ENCODE peak calls at places on chromosomes 12 and 14, in seven cellular contexts. G is mammary epithelial cell, J is GM06990, Q is BE2C, I is GM13977, D is fibroblast of mammary gland, V is fibroblast of lung. F is an unnamed sample.

GRCh38 chr14:88032373-88032772 is 27.4 kb downstream of the GPR65 start:
- DNase-seq in G (no peak), J (no peak), Q (no peak), I (no peak), D (no peak), V (no peak), F (no peak)

GRCh38 chr14:56666716-56667115 is 87.1 kb downstream of the TMEM260 start:
- DNase-seq in G (peak), J (no peak), Q (no peak), I (no peak), D (peak), V (peak), F (peak)

GRCh38 chr12:123034022-123034541 is 53.6 kb downstream of the ARL6IP4 start:
- DNase-seq in G (no peak), J (no peak), Q (no peak), I (no peak), D (no peak), V (no peak), F (no peak)

GRCh38 chr12:92049403-92049802 is 96.2 kb downstream of the BTG1 start:
- DNase-seq in G (no peak), J (peak), Q (no peak), I (no peak), D (no peak), V (no peak), F (no peak)

GRCh38 chr12:131928080-131928764 is 854 bp upstream of the PUS1 start:
- DNase-seq in G (no peak), J (no peak), Q (no peak), I (no peak), D (peak), V (peak), F (no peak)

GRCh38 chr12:129772463-129773169 is 131.2 kb downstream of the TMEM132D start:
- DNase-seq in G (no peak), J (no peak), Q (no peak), I (no peak), D (no peak), V (no peak), F (peak)

GRCh38 chr12:88951177-88951576 is 370.9 kb upstream of the KITLG start:
- DNase-seq in G (no peak), J (no peak), Q (no peak), I (no peak), D (no peak), V (no peak), F (no peak)

GRCh38 chr14:90687680-90688079 is 128.6 kb downstream of the TTC7B start:
- DNase-seq in G (no peak), J (no peak), Q (no peak), I (no peak), D (no peak), V (no peak), F (no peak)

GRCh38 chr12:1056390-1056789 is 65.4 kb downstream of the ERC1 start:
- DNase-seq in G (no peak), J (no peak), Q (no peak), I (no peak), D (no peak), V (no peak), F (no peak)

GRCh38 chr12:57011438-57012424 is 4.6 kb downstream of the TAC3 start:
- DNase-seq in G (no peak), J (no peak), Q (no peak), I (no peak), D (no peak), V (no peak), F (no peak)

GRCh38 chr12:129605666-129606065 is 298.2 kb downstream of the TMEM132D start:
- DNase-seq in G (no peak), J (no peak), Q (no peak), I (no peak), D (no peak), V (no peak), F (peak)

GRCh38 chr12:104609083-104609844 is 152.5 kb downstream of the CHST11 start:
- DNase-seq in G (no peak), J (no peak), Q (no peak), I (no peak), D (no peak), V (no peak), F (no peak)

GRCh38 chr12:113461666-113462065 is 10.0 kb downstream of the LHX5 start:
- DNase-seq in G (no peak), J (no peak), Q (no peak), I (no peak), D (peak), V (peak), F (peak)
- TF ChIP-seq CTCF in G (peak), J (peak), Q (peak), I (peak), D (peak), V (peak), F (peak)

GRCh38 chr14:36939265-36939664 is 233.1 kb downstream of the SLC25A21 start:
- DNase-seq in G (no peak), J (no peak), Q (no peak), I (no peak), D (no peak), V (no peak), F (no peak)

GRCh38 chr14:36944307-36945010 is 227.9 kb downstream of the SLC25A21 start:
- DNase-seq in G (peak), J (no peak), Q (no peak), I (no peak), D (peak), V (peak), F (peak)

GRCh38 chr14:36940476-36940875 is 231.9 kb downstream of the SLC25A21 start:
- DNase-seq in G (no peak), J (no peak), Q (no peak), I (no peak), D (no peak), V (no peak), F (no peak)

GRCh38 chr14:36942522-36943245 is 229.7 kb downstream of the SLC25A21 start:
- DNase-seq in G (peak), J (no peak), Q (no peak), I (no peak), D (peak), V (peak), F (peak)

GRCh38 chr14:36941783-36942521 is 230.5 kb downstream of the SLC25A21 start:
- DNase-seq in G (peak), J (peak), Q (peak), I (peak), D (peak), V (peak), F (peak)
- TF ChIP-seq CTCF in G (peak), J (peak), Q (peak), I (peak), D (peak), V (peak), F (peak)

GRCh38 chr12:116011217-116011616 is 266.3 kb downstream of the MED13L start:
- DNase-seq in G (no peak), J (no peak), Q (no peak), I (no peak), D (no peak), V (no peak), F (no peak)

GRCh38 chr12:116019415-116019814 is 258.1 kb downstream of the MED13L start:
- DNase-seq in G (no peak), J (no peak), Q (no peak), I (no peak), D (no peak), V (no peak), F (no peak)

GRCh38 chr12:116018282-116018681 is 259.2 kb downstream of the MED13L start:
- DNase-seq in G (no peak), J (no peak), Q (no peak), I (no peak), D (no peak), V (peak), F (no peak)

GRCh38 chr12:116012757-116013156 is 264.7 kb downstream of the MED13L start:
- DNase-seq in G (no peak), J (no peak), Q (no peak), I (no peak), D (no peak), V (no peak), F (no peak)

GRCh38 chr12:116015525-116015924 is 262.0 kb downstream of the MED13L start:
- DNase-seq in G (peak), J (no peak), Q (no peak), I (peak), D (peak), V (peak), F (peak)
- TF ChIP-seq CTCF in G (peak), J (peak), Q (peak), I (peak), D (peak), V (peak), F (peak)

GRCh38 chr14:75409425-75410205 is 18.2 kb upstream of the JDP2 start:
- DNase-seq in G (no peak), J (no peak), Q (no peak), I (no peak), D (no peak), V (no peak), F (no peak)
- TF ChIP-seq CTCF in G (no peak), J (no peak), Q (no peak), I (no peak), D (no peak), V (no peak), F (no peak)

GRCh38 chr12:24853588-24853987 is 95.3 kb downstream of the BCAT1 start:
- DNase-seq in G (peak), J (no peak), Q (no peak), I (no peak), D (peak), V (peak), F (peak)

GRCh38 chr12:24851341-24851740 is 97.6 kb downstream of the BCAT1 start:
- DNase-seq in G (no peak), J (no peak), Q (no peak), I (no peak), D (no peak), V (no peak), F (no peak)

GRCh38 chr12:24851816-24852337 is 97.0 kb downstream of the BCAT1 start:
- DNase-seq in G (no peak), J (no peak), Q (no peak), I (no peak), D (no peak), V (no peak), F (no peak)

GRCh38 chr12:24853094-24853493 is 95.8 kb downstream of the BCAT1 start:
- DNase-seq in G (no peak), J (no peak), Q (no peak), I (no peak), D (no peak), V (no peak), F (no peak)

DNA sequence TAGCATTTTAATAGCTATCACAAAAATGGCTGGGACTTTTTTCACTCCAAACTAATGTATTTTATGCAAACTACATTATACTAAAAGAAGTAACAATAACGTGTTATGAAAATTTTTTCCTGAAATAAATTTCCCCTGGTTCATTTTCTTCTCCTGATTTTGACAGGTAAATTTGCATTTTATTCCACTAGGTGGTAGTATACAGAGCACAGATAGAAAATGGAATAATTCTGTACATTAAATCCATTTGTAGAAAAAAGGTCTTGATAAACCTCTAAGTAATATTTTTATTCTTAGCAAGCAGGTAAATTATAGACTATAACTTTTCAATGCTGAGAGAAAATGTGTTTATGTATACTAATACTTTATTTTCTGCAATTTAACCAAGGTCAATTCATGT is 96.5 kb downstream of the BCAT1 start:
- DNase-seq in G (no peak), J (no peak), Q (no peak), I (no peak), D (no peak), V (peak), F (no peak)
- TF ChIP-seq CTCF in G (peak), J (peak), Q (peak), I (peak), D (peak), V (peak), F (peak)

GRCh38 chr14:76641541-76641940 is 119.7 kb upstream of the VASH1 start:
- DNase-seq in G (no peak), J (no peak), Q (no peak), I (no peak), D (no peak), V (no peak), F (no peak)

GRCh38 chr14:76639606-76640272 is 121.5 kb upstream of the VASH1 start:
- DNase-seq in G (no peak), J (no peak), Q (no peak), I (no peak), D (peak), V (peak), F (no peak)

GRCh38 chr14:76647699-76648298 is 113.5 kb upstream of the VASH1 start:
- DNase-seq in G (peak), J (no peak), Q (peak), I (peak), D (peak), V (peak), F (peak)

GRCh38 chr14:76640923-76641395 is 120.3 kb upstream of the VASH1 start:
- DNase-seq in G (no peak), J (no peak), Q (no peak), I (no peak), D (no peak), V (no peak), F (no peak)

DNA sequence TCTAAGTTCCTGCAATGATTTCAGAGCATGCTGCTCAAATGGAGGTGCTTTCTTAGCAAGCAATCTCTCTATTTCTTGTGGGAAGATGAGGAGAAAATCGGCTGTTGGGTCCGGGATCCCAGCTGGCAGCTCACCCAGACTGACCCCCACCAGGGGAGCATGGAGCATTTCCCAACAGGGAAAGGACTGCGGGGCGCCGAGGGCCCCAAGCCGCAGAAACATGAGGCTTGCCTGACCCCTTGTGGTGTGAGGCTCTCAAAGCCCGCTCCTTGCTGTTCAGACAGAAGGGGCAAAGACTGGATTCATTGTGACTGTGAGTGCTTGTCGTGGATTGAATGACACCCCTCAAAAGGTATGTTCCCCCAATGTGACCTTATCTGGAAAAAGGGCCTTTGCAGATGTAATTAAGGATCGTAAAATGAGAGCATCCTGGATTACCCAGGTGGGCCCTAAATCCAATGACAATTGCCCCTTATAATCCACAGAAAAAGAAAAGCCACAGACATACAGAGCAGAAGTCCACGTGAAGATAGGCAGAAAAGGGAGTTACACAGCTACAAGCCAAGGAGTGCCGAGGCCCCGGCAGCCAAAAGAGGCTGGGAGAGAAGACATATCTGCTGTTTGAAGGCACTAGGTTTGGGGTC is 116.3 kb upstream of the VASH1 start:
- DNase-seq in G (peak), J (peak), Q (peak), I (peak), D (peak), V (peak), F (peak)
- TF ChIP-seq CTCF in G (peak), J (peak), Q (peak), I (peak), D (peak), V (peak), F (peak)

DNA sequence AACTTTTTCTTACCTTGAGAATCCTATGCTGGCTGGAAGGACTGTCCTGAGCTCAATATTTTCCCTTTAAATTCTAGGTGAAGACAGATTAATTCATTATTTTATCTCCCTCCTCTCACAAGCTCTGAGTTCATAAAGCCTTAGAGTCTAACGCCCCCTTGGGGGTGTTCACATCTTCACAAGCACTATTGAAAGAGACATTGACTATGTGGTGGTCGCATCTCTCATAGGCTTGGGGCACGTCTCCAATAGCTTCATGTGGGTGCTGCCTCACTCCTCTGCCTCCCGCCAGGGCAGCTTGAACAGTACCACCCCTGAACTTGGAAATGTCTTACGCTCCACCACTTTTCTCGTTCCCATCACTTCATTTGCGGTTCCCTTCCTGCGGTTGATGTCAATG is 106.2 kb downstream of the UNC79 start:
- DNase-seq in G (peak), J (no peak), Q (peak), I (no peak), D (peak), V (no peak), F (peak)
- TF ChIP-seq CTCF in G (no peak), J (peak), Q (peak), I (peak), D (peak), V (no peak), F (no peak)

F was measured in MCF 10A.